ENCODE peak calls at places on chromosomes 12 and 14, in four cellular contexts. One of them, this sample, is unnamed.

GRCh38 chr14:75476274-75476995 is 45.8 kb upstream of the BATF start:
- DNase-seq in uterus: no peak
- DNase-seq in thoracic aorta: no peak
- DNase-seq in upper lobe of left lung: peak; percentile 91
- DNase-seq in this sample: no peak

GRCh38 chr14:38716871-38717270 is 386.2 kb downstream of the SEC23A start:
- DNase-seq in uterus: no peak
- DNase-seq in thoracic aorta: no peak
- DNase-seq in upper lobe of left lung: no peak
- DNase-seq in this sample: no peak

GRCh38 chr12:56230449-56231183 is 765 bp downstream of the SLC39A5 start:
- DNase-seq in uterus: no peak
- DNase-seq in thoracic aorta: no peak
- DNase-seq in upper lobe of left lung: no peak
- DNase-seq in this sample: no peak

GRCh38 chr14:101960225-101960624 is 4.1 kb upstream of the DYNC1H1 start:
- DNase-seq in uterus: no peak
- DNase-seq in thoracic aorta: no peak
- DNase-seq in upper lobe of left lung: no peak
- DNase-seq in this sample: no peak

GRCh38 chr14:54610051-54610977 is 43.4 kb downstream of the SAMD4A start:
- DNase-seq in uterus: no peak
- DNase-seq in thoracic aorta: no peak
- DNase-seq in upper lobe of left lung: no peak
- DNase-seq in this sample: peak; percentile 58

GRCh38 chr12:54571857-54572195 is 16.6 kb downstream of the PPP1R1A start:
- DNase-seq in uterus: no peak
- DNase-seq in thoracic aorta: no peak
- DNase-seq in upper lobe of left lung: no peak
- DNase-seq in this sample: no peak

GRCh38 chr14:73760598-73761586 is 46.7 kb upstream of the PNMA1 start:
- DNase-seq in uterus: peak; percentile 31
- DNase-seq in thoracic aorta: no peak
- DNase-seq in upper lobe of left lung: no peak
- DNase-seq in this sample: no peak

GRCh38 chr12:130847097-130847496 is 8.0 kb upstream of the STX2 start:
- DNase-seq in uterus: no peak
- DNase-seq in thoracic aorta: no peak
- DNase-seq in upper lobe of left lung: no peak
- DNase-seq in this sample: peak; percentile 56

GRCh38 chr12:40405419-40405818 is 180.6 kb downstream of the LRRK2 start:
- DNase-seq in uterus: no peak
- DNase-seq in thoracic aorta: no peak
- DNase-seq in upper lobe of left lung: no peak
- DNase-seq in this sample: no peak

GRCh38 chr14:104297721-104298401 is 159.5 kb downstream of the KIF26A start:
- DNase-seq in uterus: no peak
- DNase-seq in thoracic aorta: no peak
- DNase-seq in upper lobe of left lung: no peak
- DNase-seq in this sample: no peak

GRCh38 chr14:90418053-90418452 is 21.2 kb downstream of the CALM1 start:
- DNase-seq in uterus: no peak
- DNase-seq in thoracic aorta: no peak
- DNase-seq in upper lobe of left lung: no peak
- DNase-seq in this sample: no peak

GRCh38 chr14:37591311-37591940 is 3.6 kb downstream of the FOXA1 start:
- DNase-seq in uterus: no peak
- DNase-seq in thoracic aorta: no peak
- DNase-seq in upper lobe of left lung: peak; percentile 45
- DNase-seq in this sample: no peak

GRCh38 chr14:72706485-72706884 is 187.4 kb downstream of the DPF3 start:
- DNase-seq in uterus: no peak
- DNase-seq in thoracic aorta: no peak
- DNase-seq in upper lobe of left lung: no peak
- DNase-seq in this sample: no peak

GRCh38 chr14:20757963-20758362 is 10.2 kb upstream of the EDDM3B start:
- DNase-seq in uterus: no peak
- DNase-seq in thoracic aorta: no peak
- DNase-seq in upper lobe of left lung: peak; percentile 32
- DNase-seq in this sample: no peak

GRCh38 chr12:6267007-6267721 is 43.3 kb upstream of the PLEKHG6 start:
- DNase-seq in uterus: no peak
- DNase-seq in thoracic aorta: no peak
- DNase-seq in upper lobe of left lung: peak; percentile 58
- DNase-seq in this sample: no peak

GRCh38 chr14:106211489-106211888 is 685.1 kb downstream of the TMEM121 start:
- DNase-seq in uterus: no peak
- DNase-seq in thoracic aorta: no peak
- DNase-seq in upper lobe of left lung: no peak
- DNase-seq in this sample: no peak

GRCh38 chr12:12531194-12531593 is 31.5 kb downstream of the DUSP16 start:
- DNase-seq in uterus: no peak
- DNase-seq in thoracic aorta: no peak
- DNase-seq in upper lobe of left lung: no peak
- DNase-seq in this sample: no peak

GRCh38 chr14:77140937-77141591 is 527 bp downstream of the ZDHHC22 start:
- DNase-seq in uterus: no peak
- DNase-seq in thoracic aorta: no peak
- DNase-seq in upper lobe of left lung: no peak
- DNase-seq in this sample: peak; percentile 38

GRCh38 chr12:19744760-19745218 is 305.5 kb downstream of the AEBP2 start:
- DNase-seq in uterus: no peak
- DNase-seq in thoracic aorta: no peak
- DNase-seq in upper lobe of left lung: no peak
- DNase-seq in this sample: peak; percentile 82

GRCh38 chr12:108097160-108097911 is 31.8 kb upstream of the WSCD2 start:
- DNase-seq in uterus: no peak
- DNase-seq in thoracic aorta: no peak
- DNase-seq in upper lobe of left lung: no peak
- DNase-seq in this sample: no peak
- H3K4me3 ChIP-seq in uterus: no peak overlapping the region
- H3K4me3 ChIP-seq in thoracic aorta: no peak overlapping the region
- H3K4me3 ChIP-seq in upper lobe of left lung: no peak overlapping the region
- H3K4me3 ChIP-seq in this sample: no peak overlapping the region

GRCh38 chr12:47818007-47818376 is 1.7 kb downstream of the HDAC7 start:
- DNase-seq in uterus: no peak
- DNase-seq in thoracic aorta: no peak
- DNase-seq in upper lobe of left lung: no peak
- DNase-seq in this sample: no peak
- TF ChIP-seq CTCF in uterus: no peak
- TF ChIP-seq CTCF in thoracic aorta: no peak
- TF ChIP-seq CTCF in upper lobe of left lung: no peak
- TF ChIP-seq CTCF in this sample: peak; percentile 25

GRCh38 chr12:92032101-92032500 is 113.5 kb downstream of the BTG1 start:
- DNase-seq in uterus: no peak
- DNase-seq in thoracic aorta: no peak
- DNase-seq in upper lobe of left lung: no peak
- DNase-seq in this sample: no peak

GRCh38 chr12:92029136-92029535 is 116.5 kb downstream of the BTG1 start:
- DNase-seq in uterus: no peak
- DNase-seq in thoracic aorta: no peak
- DNase-seq in upper lobe of left lung: no peak
- DNase-seq in this sample: no peak

GRCh38 chr12:92028039-92028709 is 117.5 kb downstream of the BTG1 start:
- DNase-seq in uterus: no peak
- DNase-seq in thoracic aorta: no peak
- DNase-seq in upper lobe of left lung: no peak
- DNase-seq in this sample: peak; percentile 39

GRCh38 chr12:92030618-92031017 is 115.0 kb downstream of the BTG1 start:
- DNase-seq in uterus: peak; percentile 37
- DNase-seq in thoracic aorta: no peak
- DNase-seq in upper lobe of left lung: peak; percentile 70
- DNase-seq in this sample: peak; percentile 95

DNA sequence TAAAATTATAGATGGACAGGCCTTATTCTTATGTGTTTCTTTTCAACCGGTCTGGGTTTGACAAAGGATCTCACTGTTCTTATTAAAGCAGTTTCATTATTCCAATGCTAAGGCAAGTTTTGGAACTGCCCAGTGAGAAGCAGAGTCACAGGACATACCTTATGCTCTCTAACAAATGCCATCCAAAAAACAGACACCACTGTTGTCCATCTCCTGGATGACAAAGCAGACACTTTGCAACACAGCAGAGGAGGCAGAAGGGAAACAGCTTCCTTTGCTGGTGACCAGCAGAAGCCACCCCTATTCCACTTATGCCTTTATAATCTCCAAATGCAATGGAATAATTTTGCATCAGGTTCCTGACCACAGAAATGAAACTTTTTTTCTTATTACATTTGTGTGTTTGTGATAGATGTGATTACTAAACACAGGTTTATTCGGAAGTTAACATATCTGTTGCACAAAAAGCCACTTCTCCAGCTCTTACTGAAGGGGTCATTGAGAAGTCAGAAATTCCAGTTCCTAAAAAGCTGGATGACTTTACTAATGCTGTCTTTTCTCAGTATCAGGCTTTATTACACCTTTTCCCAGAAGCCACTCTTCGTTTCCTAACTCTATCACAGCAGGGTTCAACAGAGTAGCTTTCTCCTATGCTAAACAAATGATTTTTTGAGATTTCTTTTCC is 115.6 kb downstream of the BTG1 start:
- DNase-seq in uterus: no peak
- DNase-seq in thoracic aorta: no peak
- DNase-seq in upper lobe of left lung: no peak
- DNase-seq in this sample: peak; percentile 63
- H3K4me3 ChIP-seq in uterus: no peak overlapping the region
- H3K4me3 ChIP-seq in thoracic aorta: no peak overlapping the region
- H3K4me3 ChIP-seq in upper lobe of left lung: no peak overlapping the region
- H3K4me3 ChIP-seq in this sample: no peak overlapping the region

DNA sequence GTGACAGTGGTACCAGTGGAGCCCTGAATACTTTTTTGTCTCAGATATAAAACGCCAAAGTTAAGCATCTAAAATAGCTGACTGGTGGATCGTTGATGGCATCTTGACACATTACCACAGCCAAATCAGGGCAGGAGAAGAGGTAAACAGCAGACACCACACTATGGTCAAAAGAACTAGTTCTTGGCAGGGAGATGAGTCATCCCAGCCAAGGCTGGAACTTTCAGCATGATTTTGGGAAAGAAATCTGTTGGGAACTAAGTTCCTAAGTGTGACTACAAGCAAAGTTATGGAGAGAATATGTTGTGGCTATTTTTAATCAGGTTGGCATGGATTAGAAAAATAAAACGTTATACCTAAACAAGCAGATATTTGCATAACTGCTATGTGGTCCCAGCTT is 36.9 kb downstream of the LGR5 start:
- DNase-seq in uterus: no peak
- DNase-seq in thoracic aorta: peak; percentile 20
- DNase-seq in upper lobe of left lung: no peak
- DNase-seq in this sample: peak; percentile 34
- TF ChIP-seq CTCF in uterus: no peak
- TF ChIP-seq CTCF in thoracic aorta: no peak
- TF ChIP-seq CTCF in upper lobe of left lung: no peak
- TF ChIP-seq CTCF in this sample: no peak

GRCh38 chr12:132444957-132445883 is 44.7 kb upstream of the FBRSL1 start:
- DNase-seq in uterus: no peak
- DNase-seq in thoracic aorta: no peak
- DNase-seq in upper lobe of left lung: peak; percentile 45
- DNase-seq in this sample: no peak
- H3K4me3 ChIP-seq in uterus: peak overlapping the region; percentile 29
- H3K4me3 ChIP-seq in thoracic aorta: peak overlapping the region; percentile 35
- H3K4me3 ChIP-seq in upper lobe of left lung: peak overlapping the region; percentile 40
- H3K4me3 ChIP-seq in this sample: peak overlapping the region; percentile 30

GRCh38 chr12:75944097-75944904 is 87.3 kb downstream of the PHLDA1 start:
- DNase-seq in uterus: no peak
- DNase-seq in thoracic aorta: no peak
- DNase-seq in upper lobe of left lung: no peak
- DNase-seq in this sample: peak; percentile 91
- TF ChIP-seq CTCF in uterus: no peak
- TF ChIP-seq CTCF in thoracic aorta: no peak
- TF ChIP-seq CTCF in upper lobe of left lung: no peak
- TF ChIP-seq CTCF in this sample: no peak

GRCh38 chr14:92923744-92924103 is 774 bp downstream of the CHGA start:
- DNase-seq in uterus: no peak
- DNase-seq in thoracic aorta: no peak
- DNase-seq in upper lobe of left lung: no peak
- DNase-seq in this sample: no peak

GRCh38 chr14:92924247-92924646 is 1.3 kb downstream of the CHGA start:
- DNase-seq in uterus: no peak
- DNase-seq in thoracic aorta: no peak
- DNase-seq in upper lobe of left lung: no peak
- DNase-seq in this sample: no peak

GRCh38 chr14:92922883-92923743 is at the start of gene CHGA:
- DNase-seq in uterus: peak; percentile 31
- DNase-seq in thoracic aorta: no peak
- DNase-seq in upper lobe of left lung: no peak
- DNase-seq in this sample: peak; percentile 48

GRCh38 chr14:92920001-92920400 is 2.9 kb upstream of the CHGA start:
- DNase-seq in uterus: no peak
- DNase-seq in thoracic aorta: no peak
- DNase-seq in upper lobe of left lung: no peak
- DNase-seq in this sample: no peak

GRCh38 chr14:92922155-92922735 is 705 bp upstream of the CHGA start:
- DNase-seq in uterus: no peak
- DNase-seq in thoracic aorta: no peak
- DNase-seq in upper lobe of left lung: no peak
- DNase-seq in this sample: no peak
- H3K4me3 ChIP-seq in uterus: no peak overlapping the region
- H3K4me3 ChIP-seq in thoracic aorta: no peak overlapping the region
- H3K4me3 ChIP-seq in upper lobe of left lung: no peak overlapping the region
- H3K4me3 ChIP-seq in this sample: no peak overlapping the region

GRCh38 chr12:9103050-9103854 is 12.5 kb downstream of the A2M start:
- DNase-seq in uterus: no peak
- DNase-seq in thoracic aorta: no peak
- DNase-seq in upper lobe of left lung: no peak
- DNase-seq in this sample: no peak
- TF ChIP-seq CTCF in uterus: no peak
- TF ChIP-seq CTCF in thoracic aorta: no peak
- TF ChIP-seq CTCF in upper lobe of left lung: no peak
- TF ChIP-seq CTCF in this sample: no peak

DNA sequence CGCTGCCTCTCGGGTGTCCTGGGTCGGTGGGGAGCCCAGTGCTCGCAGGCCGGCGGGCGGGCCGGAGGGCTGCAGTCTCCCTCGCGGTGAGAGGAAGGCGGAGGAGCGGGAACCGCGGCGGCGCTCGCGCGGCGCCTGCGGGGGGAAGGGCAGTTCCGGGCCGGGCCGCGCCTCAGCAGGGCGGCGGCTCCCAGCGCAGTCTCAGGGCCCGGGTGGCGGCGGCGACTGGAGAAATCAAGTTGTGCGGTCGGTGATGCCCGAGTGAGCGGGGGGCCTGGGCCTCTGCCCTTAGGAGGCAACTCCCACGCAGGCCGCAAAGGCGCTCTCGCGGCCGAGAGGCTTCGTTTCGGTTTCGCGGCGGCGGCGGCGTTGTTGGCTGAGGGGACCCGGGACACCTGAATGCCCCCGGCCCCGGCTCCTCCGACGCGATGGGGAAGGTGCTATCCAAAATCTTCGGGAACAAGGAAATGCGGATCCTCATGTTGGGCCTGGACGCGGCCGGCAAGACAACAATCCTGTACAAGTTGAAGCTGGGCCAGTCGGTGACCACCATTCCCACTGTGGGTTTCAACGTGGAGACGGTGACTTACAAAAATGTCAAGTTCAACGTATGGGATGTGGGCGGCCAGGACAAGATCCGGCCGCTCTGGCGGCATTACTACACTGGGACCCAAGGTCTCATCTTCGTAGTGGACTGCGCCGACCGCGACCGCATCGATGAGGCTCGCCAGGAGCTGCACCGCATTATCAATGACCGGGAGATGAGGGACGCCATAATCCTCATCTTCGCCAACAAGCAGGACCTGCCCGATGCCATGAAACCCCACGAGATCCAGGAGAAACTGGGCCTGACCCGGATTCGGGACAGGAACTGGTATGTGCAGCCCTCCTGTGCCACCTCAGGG is 679 bp downstream of the ARF6 start:
- DNase-seq in uterus: peak; percentile 57
- DNase-seq in thoracic aorta: peak; percentile 13
- DNase-seq in upper lobe of left lung: peak; percentile 56
- DNase-seq in this sample: peak; percentile 57
- H3K4me3 ChIP-seq in uterus: peak overlapping the region; percentile 100
- H3K4me3 ChIP-seq in thoracic aorta: peak overlapping the region; percentile 86
- H3K4me3 ChIP-seq in upper lobe of left lung: peak overlapping the region; percentile 77
- H3K4me3 ChIP-seq in this sample: peak overlapping the region; percentile 96